ENCODE peak calls at places on chromosomes 12 and 14, in ten cellular contexts. C is activated B cell treated with CpG ODN at 0.5 μM for 24 hours, D is suprapubic skin, S is WTC11, E is aorta, Y is nephron progenitor cell, U is EL, A is keratinocyte, V is NCI-H1436, R is PC-9. W is an unnamed sample.

GRCh38 chr12:55828357-55828756 is 1.0 kb downstream of the DNAJC14 start:
- DNase-seq in S (no peak), V (no peak), C (no peak), R (no peak), Y (no peak), D (peak; percentile 66), U (no peak), E (peak; percentile 53), A (no peak), W (no peak)

GRCh38 chr12:76266797-76267196 is 81.4 kb downstream of the BBS10 start:
- DNase-seq in E (no peak), D (peak; percentile 70), Y (no peak), U (peak; percentile 93), S (no peak), A (peak; percentile 72), C (no peak), V (no peak), R (no peak), W (no peak)

GRCh38 chr12:79782197-79782890 is 91.6 kb upstream of the PAWR start:
- DNase-seq in S (no peak), D (no peak), V (no peak), Y (no peak), C (no peak), E (no peak), U (peak; percentile 57), R (no peak), A (no peak), W (no peak)

GRCh38 chr14:73231874-73232851 is 5.1 kb upstream of the PAPLN start:
- DNase-seq in U (no peak), R (no peak), C (no peak), V (no peak), E (peak; percentile 67), S (peak; percentile 82), D (no peak), Y (peak; percentile 51), A (no peak), W (no peak)

GRCh38 chr12:6699259-6699988 is 1.2 kb downstream of the PIANP start:
- DNase-seq in S (no peak), A (no peak), C (no peak), Y (no peak), R (no peak), U (no peak), D (peak; percentile 37), V (no peak), E (no peak), W (no peak)

GRCh38 chr12:65651060-65651459 is 173.2 kb upstream of the HMGA2 start:
- DNase-seq in S (no peak), U (no peak), Y (no peak), D (no peak), A (no peak), E (no peak), R (no peak), C (no peak), V (no peak), W (no peak)

GRCh38 chr12:106645074-106645421 is 62.2 kb downstream of the RFX4 start:
- DNase-seq in U (no peak), V (peak; percentile 36), D (peak; percentile 71), S (no peak), C (no peak), A (no peak), E (no peak), Y (no peak), R (no peak), W (peak; percentile 84)

GRCh38 chr12:49332891-49333371 is 4.1 kb downstream of the C1QL4 start:
- DNase-seq in Y (no peak), C (no peak), D (peak; percentile 66), S (no peak), U (no peak), V (no peak), A (no peak), E (no peak), R (no peak), W (no peak)

GRCh38 chr14:89485264-89485663 is 68.2 kb upstream of the FOXN3 start:
- DNase-seq in V (no peak), C (no peak), S (no peak), A (no peak), Y (no peak), R (no peak), E (no peak), D (no peak), U (no peak), W (peak; percentile 37)

GRCh38 chr12:70283232-70283631 is 40.0 kb downstream of the CNOT2 start:
- DNase-seq in R (no peak), V (no peak), S (no peak), Y (no peak), E (no peak), A (no peak), C (no peak), U (no peak), D (no peak), W (no peak)

GRCh38 chr12:5516781-5517180 is 84.9 kb downstream of the NTF3 start:
- DNase-seq in R (no peak), E (no peak), U (no peak), A (no peak), C (no peak), S (no peak), V (no peak), Y (no peak), D (no peak), W (no peak)

GRCh38 chr14:56027916-56028637 is 90.1 kb upstream of the PELI2 start:
- DNase-seq in U (no peak), E (no peak), A (no peak), C (no peak), V (no peak), S (no peak), D (no peak), Y (no peak), R (no peak), W (no peak)

W was measured in DMS153.